ENCODE peak calls at places on chromosome 1, in seven cellular contexts. O is HT1080, I is GM23338, K is dermis microvascular lymphatic vessel endothelial cell, V is posterior vena cava, G is NCI-H1417, C is NCI-H1092. M is an unnamed sample.

GRCh38 chr1:64608015-64608650 is 136.7 kb upstream of the RAVER2 start:
- DNase-seq in O (no peak), I (no peak), K (no peak), V (no peak), G (no peak), C (no peak), M (no peak)

GRCh38 chr1:117580436-117580835 is 25.4 kb upstream of the TENT5C start:
- DNase-seq in O (no peak), I (no peak), K (no peak), V (no peak), G (no peak), C (no peak), M (no peak)

GRCh38 chr1:84360303-84360702 is 38.0 kb upstream of the DNASE2B start:
- DNase-seq in O (no peak), I (no peak), K (no peak), V (no peak), G (no peak), C (no peak), M (no peak)

GRCh38 chr1:201105688-201106087 is 6.5 kb downstream of the CACNA1S start:
- DNase-seq in O (no peak), I (no peak), K (no peak), V (no peak), G (no peak), C (no peak), M (no peak)

GRCh38 chr1:101025680-101026393 is at the start of gene DPH5:
- DNase-seq in O (peak), I (peak), K (peak), V (peak), G (peak), C (peak), M (peak)

GRCh38 chr1:16006552-16007485 is 2.8 kb downstream of the SRARP start:
- DNase-seq in O (peak), I (no peak), K (no peak), V (no peak), G (no peak), C (no peak), M (no peak)

GRCh38 chr1:174519845-174520244 is 72.1 kb downstream of the GPR52 start:
- DNase-seq in O (no peak), I (no peak), K (no peak), V (no peak), G (no peak), C (peak), M (no peak)

GRCh38 chr1:209648931-209649776 is 3.1 kb downstream of the LAMB3 start:
- DNase-seq in O (peak), I (no peak), K (peak), V (no peak), G (no peak), C (no peak), M (peak)

GRCh38 chr1:17531682-17532487 is 7.6 kb upstream of the ARHGEF10L start:
- DNase-seq in O (peak), I (no peak), K (no peak), V (no peak), G (peak), C (peak), M (no peak)

GRCh38 chr1:5367306-5367705 is 624.9 kb downstream of the NPHP4 start:
- DNase-seq in O (no peak), I (no peak), K (no peak), V (no peak), G (no peak), C (no peak), M (no peak)